ENCODE peak calls at places on chromosomes 7 and 10, in seven cellular contexts. P is HCT116, R is hepatocyte, B is GM23338, Q is neural progenitor cell, Z is PC-3, D is SK-N-SH. M is an unnamed sample. For H3K36me3, the result is how much of the 10 kb centered on the place peaks cover.

GRCh38 chr7:25259487-25260243 is 31.4 kb upstream of the NPVF start:
- DNase-seq in P (peak), R (peak), B (peak), Q (peak), Z (peak), D (peak), M (peak)

GRCh38 chr7:69903410-69903809 is 305.1 kb downstream of the AUTS2 start:
- DNase-seq in P (no peak), R (no peak), B (no peak), Q (no peak), Z (no peak), D (no peak), M (no peak)

GRCh38 chr7:155066417-155066950 is 3.6 kb upstream of the HTR5A start:
- DNase-seq in P (no peak), R (no peak), B (peak), Q (no peak), Z (peak), D (no peak), M (no peak)

GRCh38 chr10:11851910-11852309 is 28.8 kb downstream of the PROSER2 start:
- DNase-seq in P (no peak), R (no peak), B (no peak), Q (no peak), Z (no peak), D (no peak), M (no peak)

GRCh38 chr10:77458986-77459590 is 178.5 kb downstream of the KCNMA1 start:
- DNase-seq in P (no peak), R (no peak), B (no peak), Q (no peak), Z (peak), D (no peak), M (no peak)

GRCh38 chr10:72455889-72456588 is 101.3 kb upstream of the DNAJB12 start:
- DNase-seq in P (no peak), R (no peak), B (no peak), Q (peak), Z (no peak), D (no peak), M (no peak)

GRCh38 chr7:133794490-133794889 is 332.6 kb upstream of the LRGUK start:
- DNase-seq in P (no peak), R (no peak), B (no peak), Q (no peak), Z (no peak), D (no peak), M (no peak)

GRCh38 chr7:78232806-78233205 is 434.2 kb downstream of the PHTF2 start:
- DNase-seq in P (no peak), R (no peak), B (no peak), Q (no peak), Z (no peak), D (no peak), M (no peak)

GRCh38 chr10:110758898-110759297 is 112.8 kb upstream of the PDCD4 start:
- DNase-seq in P (no peak), R (no peak), B (peak), Q (peak), Z (peak), D (no peak), M (no peak)

GRCh38 chr7:143891457-143891856 is 10.5 kb downstream of the TCAF1 start:
- DNase-seq in P (no peak), R (no peak), B (no peak), Q (no peak), Z (no peak), D (no peak), M (no peak)

GRCh38 chr7:120272261-120272895 is 597 bp upstream of the KCND2 start:
- DNase-seq in P (peak), R (peak), B (peak), Q (peak), Z (peak), D (peak), M (peak)

GRCh38 chr10:28925154-28925663 is 247.9 kb downstream of the BAMBI start:
- DNase-seq in P (no peak), R (no peak), B (peak), Q (peak), Z (no peak), D (no peak), M (no peak)

GRCh38 chr10:70585555-70586243 is 16.8 kb downstream of the PRF1 start:
- DNase-seq in P (no peak), R (no peak), B (no peak), Q (no peak), Z (no peak), D (no peak), M (no peak)

GRCh38 chr7:96417784-96418183 is 95.9 kb upstream of the SLC25A13 start:
- DNase-seq in P (no peak), R (no peak), B (no peak), Q (no peak), Z (no peak), D (no peak), M (no peak)

GRCh38 chr7:151251328-151251925 is 2.9 kb upstream of the SMARCD3 start:
- DNase-seq in P (no peak), R (peak), B (peak), Q (no peak), Z (no peak), D (peak), M (peak)

GRCh38 chr10:120581496-120581895 is 124.5 kb downstream of the PLPP4 start:
- DNase-seq in P (peak), R (peak), B (peak), Q (peak), Z (no peak), D (no peak), M (no peak)

GRCh38 chr10:5434017-5434753 is 21.8 kb downstream of the NET1 start:
- DNase-seq in P (peak), R (peak), B (peak), Q (peak), Z (peak), D (peak), M (peak)

GRCh38 chr7:12820777-12821176 is 133.3 kb downstream of the ARL4A start:
- DNase-seq in P (no peak), R (no peak), B (peak), Q (no peak), Z (no peak), D (no peak), M (no peak)

GRCh38 chr10:110008518-110009339 is 945 bp downstream of the ADD3 start:
- DNase-seq in P (no peak), R (peak), B (peak), Q (peak), Z (peak), D (peak), M (peak)

GRCh38 chr7:141915565-141915964 is 634 bp upstream of the OR9A4 start:
- DNase-seq in P (no peak), R (peak), B (peak), Q (no peak), Z (peak), D (no peak), M (no peak)

GRCh38 chr10:77493851-77494788 is 143.5 kb downstream of the KCNMA1 start:
- DNase-seq in P (peak), R (peak), B (peak), Q (peak), Z (peak), D (peak), M (no peak)

GRCh38 chr7:55170335-55170734 is 151.5 kb downstream of the EGFR start:
- DNase-seq in P (no peak), R (no peak), B (no peak), Q (no peak), Z (no peak), D (no peak), M (no peak)

GRCh38 chr7:143210541-143210940 is 11.3 kb upstream of the TAS2R40 start:
- DNase-seq in P (no peak), R (no peak), B (no peak), Q (no peak), Z (no peak), D (no peak), M (no peak)

GRCh38 chr7:3272691-3273141 is 28.3 kb upstream of the SDK1 start:
- DNase-seq in P (peak), R (peak), B (no peak), Q (no peak), Z (peak), D (no peak), M (no peak)

GRCh38 chr7:41189866-41190265 is 513.0 kb downstream of the INHBA start:
- DNase-seq in P (peak), R (peak), B (no peak), Q (no peak), Z (peak), D (no peak), M (no peak)

GRCh38 chr10:5550621-5551530 is 26.1 kb downstream of the CALML3 start:
- DNase-seq in P (no peak), R (peak), B (no peak), Q (no peak), Z (peak), D (no peak), M (no peak)

GRCh38 chr7:73353243-73353642 is 25.3 kb downstream of the FKBP6 start:
- DNase-seq in P (no peak), R (no peak), B (no peak), Q (no peak), Z (no peak), D (no peak), M (no peak)

GRCh38 chr10:103967433-103968142 is 648 bp downstream of the SLK start:
- DNase-seq in P (no peak), R (peak), B (peak), Q (peak), Z (peak), D (peak), M (peak)

GRCh38 chr10:89502556-89502955 is 32.8 kb downstream of the SLC16A12 start:
- DNase-seq in P (no peak), R (no peak), B (no peak), Q (no peak), Z (peak), D (no peak), M (no peak)

GRCh38 chr10:101285519-101286070 is 56.3 kb upstream of the LBX1 start:
- DNase-seq in P (no peak), R (no peak), B (peak), Q (peak), Z (no peak), D (no peak), M (no peak)

GRCh38 chr10:132068431-132069121 is 2.8 kb downstream of the JAKMIP3 start:
- DNase-seq in P (no peak), R (no peak), B (no peak), Q (no peak), Z (no peak), D (no peak), M (no peak)

DNA sequence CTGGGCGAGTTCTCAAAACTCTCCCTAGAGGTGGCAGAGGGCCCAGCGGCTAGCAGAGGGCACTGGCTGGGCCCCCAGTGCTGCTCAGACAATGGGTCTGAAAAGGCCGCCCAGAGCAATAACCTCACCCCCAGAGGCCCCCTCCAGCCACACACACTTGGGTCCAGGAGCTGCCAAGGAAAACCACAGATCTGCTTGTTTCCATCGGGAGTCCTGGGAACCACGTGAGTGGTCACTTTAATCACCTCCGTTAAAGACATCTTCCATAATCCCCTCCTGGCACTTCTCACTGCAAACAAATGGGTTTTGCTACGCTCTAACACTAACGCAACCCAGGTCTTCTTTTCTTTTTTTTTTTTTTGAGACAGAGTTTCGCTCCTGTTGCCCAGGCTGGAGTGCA is 30.0 kb downstream of the NUDT1 start:
- DNase-seq in P (no peak), R (no peak), B (no peak), Q (no peak), Z (no peak), D (peak), M (no peak)
- TF ChIP-seq EZH2phosphoT487 in P (no peak), R (no peak), B (no peak), Q (no peak), Z (no peak), D (no peak), M (no peak)

GRCh38 chr10:102809753-102810152 is 27.5 kb downstream of the CYP17A1 start:
- DNase-seq in P (no peak), R (no peak), B (no peak), Q (no peak), Z (no peak), D (no peak), M (no peak)
- H3K36me3 ChIP-seq in P (under half), R (under half), B (under half), Q (under half), Z (under half), D (under half), M (under half)

GRCh38 chr7:116804459-116804858 is 57.9 kb upstream of the CAPZA2 start:
- DNase-seq in P (no peak), R (no peak), B (no peak), Q (no peak), Z (no peak), D (no peak), M (no peak)

GRCh38 chr7:116801092-116801710 is 61.2 kb upstream of the CAPZA2 start:
- DNase-seq in P (peak), R (peak), B (no peak), Q (no peak), Z (peak), D (no peak), M (no peak)

GRCh38 chr7:116800594-116800993 is 61.8 kb upstream of the CAPZA2 start:
- DNase-seq in P (no peak), R (no peak), B (no peak), Q (no peak), Z (no peak), D (no peak), M (no peak)

GRCh38 chr7:116802144-116802747 is 60.1 kb upstream of the CAPZA2 start:
- DNase-seq in P (no peak), R (no peak), B (no peak), Q (peak), Z (no peak), D (no peak), M (no peak)

DNA sequence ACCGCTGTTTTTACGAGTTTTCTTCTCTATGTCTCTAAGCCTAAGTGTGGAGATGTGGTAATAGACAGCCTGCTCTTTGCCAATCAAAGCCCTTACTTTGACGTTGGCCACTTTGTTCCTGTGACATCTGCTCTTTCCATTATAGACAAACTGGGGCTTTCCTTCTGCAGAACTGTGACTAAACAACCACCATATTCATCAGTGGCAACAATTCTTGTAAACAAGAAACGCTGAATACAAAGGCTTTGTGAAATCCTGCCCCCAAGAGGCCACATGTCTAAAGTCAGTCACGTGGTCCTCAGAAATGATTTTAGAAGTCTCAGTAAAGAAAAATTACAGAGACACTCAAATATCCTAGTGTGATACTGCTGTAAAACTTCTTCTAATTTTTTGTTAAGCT is 59.6 kb upstream of the CAPZA2 start:
- DNase-seq in P (peak), R (peak), B (peak), Q (peak), Z (peak), D (peak), M (peak)
- TF ChIP-seq EZH2phosphoT487 in P (no peak), R (no peak), B (no peak), Q (no peak), Z (no peak), D (no peak), M (no peak)

GRCh38 chr7:153588596-153588995 is 463.6 kb upstream of the DPP6 start:
- DNase-seq in P (no peak), R (no peak), B (no peak), Q (no peak), Z (no peak), D (no peak), M (no peak)

GRCh38 chr7:153581415-153581814 is 470.8 kb upstream of the DPP6 start:
- DNase-seq in P (no peak), R (no peak), B (no peak), Q (no peak), Z (no peak), D (no peak), M (no peak)

DNA sequence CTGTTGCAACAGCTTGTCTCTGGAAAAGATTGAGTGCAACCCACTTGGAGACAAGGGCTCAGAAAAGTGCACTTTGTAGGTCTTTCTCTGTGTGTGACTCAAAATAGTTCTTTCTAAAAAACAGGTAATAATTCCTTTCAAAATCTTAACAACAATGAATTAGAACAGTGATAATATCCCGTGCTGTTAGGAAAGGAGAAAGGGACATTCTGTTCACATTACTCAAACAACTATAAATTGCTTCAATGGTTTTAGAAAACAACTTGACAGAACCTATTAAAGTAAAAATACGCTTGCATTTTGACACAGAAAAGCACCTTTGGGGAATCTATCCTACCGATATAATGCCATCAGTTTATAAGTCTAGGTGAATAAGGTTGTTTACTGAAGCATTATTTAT is 468.1 kb upstream of the DPP6 start:
- DNase-seq in P (no peak), R (no peak), B (no peak), Q (no peak), Z (no peak), D (no peak), M (no peak)
- H3K36me3 ChIP-seq in P (under half), R (under half), B (under half), Q (under half), Z (under half), D (under half), M (under half)

GRCh38 chr10:75110006-75110632 is 1.3 kb upstream of the SAMD8 start:
- DNase-seq in P (no peak), R (no peak), B (no peak), Q (no peak), Z (no peak), D (no peak), M (no peak)

GRCh38 chr10:75109459-75109778 is 2.0 kb upstream of the SAMD8 start:
- DNase-seq in P (no peak), R (no peak), B (no peak), Q (no peak), Z (no peak), D (no peak), M (no peak)

GRCh38 chr10:75107756-75108683 is 3.4 kb upstream of the SAMD8 start:
- DNase-seq in P (peak), R (no peak), B (no peak), Q (no peak), Z (no peak), D (no peak), M (no peak)

GRCh38 chr10:75111367-75111905 is at the start of gene SAMD8:
- DNase-seq in P (peak), R (peak), B (peak), Q (peak), Z (peak), D (peak), M (peak)

DNA sequence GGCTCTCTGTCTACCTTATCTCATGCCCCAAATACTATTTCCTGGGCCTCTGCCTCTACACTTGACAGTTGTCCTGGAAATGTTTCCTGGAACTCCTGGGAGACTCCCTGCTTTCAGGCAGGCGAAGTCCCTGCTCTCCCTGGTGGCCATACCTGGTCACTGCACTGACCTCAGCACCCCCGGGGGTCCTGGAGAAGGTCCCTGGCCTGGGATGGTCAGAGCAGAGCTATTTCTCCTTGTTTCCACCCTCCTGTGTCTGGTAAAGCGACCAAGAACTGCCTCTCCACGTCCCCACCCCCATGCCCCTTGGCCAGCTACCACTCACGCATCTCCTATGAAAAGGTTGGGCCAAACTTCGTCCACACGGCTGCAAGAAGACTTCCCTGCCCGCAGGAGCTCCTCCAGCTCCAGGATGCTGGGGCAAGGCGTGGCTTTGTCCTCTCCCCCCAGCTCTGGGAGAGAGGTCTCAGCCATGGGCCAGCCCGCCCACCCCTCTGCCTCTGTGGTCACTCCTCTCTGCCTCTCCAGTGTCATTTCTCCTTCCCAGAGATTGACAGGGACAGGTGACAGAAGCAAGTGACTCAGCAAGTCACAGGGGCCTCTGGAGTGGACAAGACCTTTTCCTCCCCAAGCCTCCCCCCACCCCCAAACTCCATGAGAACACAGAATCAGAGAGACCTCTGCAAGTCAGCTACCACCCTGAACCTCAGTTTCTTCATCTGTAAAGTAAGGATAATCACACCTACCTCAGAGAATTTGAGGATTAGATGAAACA is 2.6 kb upstream of the SAMD8 start:
- DNase-seq in P (peak), R (peak), B (peak), Q (peak), Z (peak), D (peak), M (peak)
- TF ChIP-seq EZH2phosphoT487 in P (no peak), R (no peak), B (no peak), Q (no peak), Z (no peak), D (no peak), M (no peak)

GRCh38 chr7:158695726-158696452 is 8.7 kb downstream of the NCAPG2 start:
- DNase-seq in P (peak), R (peak), B (peak), Q (peak), Z (peak), D (peak), M (no peak)
- H3K36me3 ChIP-seq in P (under half), R (under half), B (half or more), Q (under half), Z (under half), D (under half), M (half or more)

GRCh38 chr7:130349911-130350782 is 5.5 kb downstream of the CPA5 start:
- DNase-seq in P (no peak), R (no peak), B (no peak), Q (peak), Z (no peak), D (peak), M (no peak)

GRCh38 chr7:130353196-130353595 is 8.6 kb downstream of the CPA5 start:
- DNase-seq in P (no peak), R (no peak), B (no peak), Q (no peak), Z (no peak), D (peak), M (no peak)

GRCh38 chr7:130350945-130351663 is 6.5 kb downstream of the CPA5 start:
- DNase-seq in P (no peak), R (no peak), B (no peak), Q (peak), Z (no peak), D (peak), M (no peak)

GRCh38 chr7:130351664-130352015 is 7.0 kb downstream of the CPA5 start:
- DNase-seq in P (no peak), R (no peak), B (no peak), Q (peak), Z (no peak), D (peak), M (no peak)

GRCh38 chr7:130352335-130353074 is 7.9 kb downstream of the CPA5 start:
- DNase-seq in P (no peak), R (no peak), B (no peak), Q (peak), Z (peak), D (peak), M (no peak)
- TF ChIP-seq EZH2phosphoT487 in P (no peak), R (no peak), B (no peak), Q (no peak), Z (no peak), D (no peak), M (no peak)

M was measured in OCI-LY7.